ENCODE peak calls at places on chromosomes 5 and 9, in six cellular contexts. W is psoas muscle, U is WTC11, S is GM12864, I is transverse colon, L is progenitor cell of endocrine pancreas. R is an unnamed sample.
A peak's percentile ranks its signal among the peaks of the same experiment; 100 is the strongest.

GRCh38 chr5:59436364-59437158 is 457.0 kb downstream of the PDE4D start:
- DNase-seq in W (no peak), U (no peak), S (no peak), I (no peak), L (no peak), R (no peak)

GRCh38 chr5:114192108-114192507 is 169.8 kb upstream of the KCNN2 start:
- DNase-seq in W (no peak), U (no peak), S (no peak), I (no peak), L (no peak), R (no peak)

GRCh38 chr9:77927265-77927664 is 104.3 kb downstream of the GNAQ start:
- DNase-seq in W (no peak), U (no peak), S (no peak), I (no peak), L (no peak), R (no peak)

GRCh38 chr9:132525308-132525707 is 57.1 kb upstream of the BARHL1 start:
- DNase-seq in W (no peak), U (no peak), S (no peak), I (no peak), L (no peak), R (no peak)

GRCh38 chr5:142095035-142095434 is 13.5 kb upstream of the NDFIP1 start:
- DNase-seq in W (no peak), U (no peak), S (no peak), I (no peak), L (no peak), R (no peak)

GRCh38 chr9:20479419-20480155 is 142.7 kb downstream of the MLLT3 start:
- DNase-seq in W (no peak), U (no peak), S (peak; percentile 50), I (no peak), L (no peak), R (no peak)

GRCh38 chr5:56816546-56817081 is 1.3 kb downstream of the MAP3K1 start:
- DNase-seq in W (peak; percentile 57), U (peak; percentile 59), S (no peak), I (peak; percentile 75), L (peak; percentile 35), R (no peak)

GRCh38 chr5:139863361-139863760 is 67.8 kb downstream of the PSD2 start:
- DNase-seq in W (peak; percentile 73), U (no peak), S (no peak), I (peak; percentile 24), L (no peak), R (no peak)

GRCh38 chr9:64773491-64773931 is 511.5 kb downstream of the FOXD4L5 start:
- DNase-seq in W (no peak), U (no peak), S (no peak), I (peak; percentile 8), L (peak; percentile 7), R (no peak)

DNA sequence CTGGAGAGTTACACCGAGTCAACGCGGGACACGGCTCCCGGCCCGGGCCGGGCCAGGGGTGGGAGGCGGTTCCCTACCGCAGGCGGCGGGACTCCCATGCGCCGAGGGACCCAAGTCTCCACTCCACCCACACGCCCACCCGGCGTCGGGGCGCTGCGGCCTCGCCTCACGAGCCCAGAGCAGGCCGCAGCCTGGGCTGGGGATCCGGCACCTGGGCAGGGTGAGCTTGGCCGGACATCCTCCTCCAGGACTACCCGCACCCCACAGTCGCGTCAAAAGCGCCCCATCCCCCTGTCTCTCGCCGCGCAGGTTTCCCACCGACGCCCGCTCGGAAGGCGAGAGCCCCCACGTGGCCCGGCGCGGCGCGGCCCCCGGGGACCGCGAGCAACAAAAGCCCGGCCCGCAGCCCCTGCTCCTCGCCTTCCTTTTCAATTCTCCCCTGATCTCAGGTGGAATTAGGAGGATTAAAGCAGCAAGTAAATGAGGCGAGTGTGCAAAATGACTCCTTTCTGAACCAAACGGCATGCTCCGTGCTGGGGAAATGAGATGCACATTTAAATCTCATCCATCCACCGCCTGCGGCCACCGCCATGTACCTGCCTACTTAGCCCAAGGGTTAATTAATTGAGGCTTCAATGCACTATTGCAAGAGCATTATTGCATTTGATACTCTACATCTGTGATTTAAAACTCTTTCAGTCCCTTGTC is 196.6 kb upstream of the TBCA start:
- DNase-seq in W (no peak), U (no peak), S (no peak), I (no peak), L (peak; percentile 22), R (no peak)
- TF ChIP-seq CTCF in W (no peak), U (no peak), S (peak; percentile 55), I (no peak), L (peak; percentile 36), R (no peak)

GRCh38 chr9:37984672-37985611 is 81.0 kb upstream of the SLC25A51 start:
- DNase-seq in W (peak; percentile 33), U (no peak), S (no peak), I (peak; percentile 67), L (no peak), R (no peak)
- TF ChIP-seq CTCF in W (no peak), U (no peak), S (no peak), I (no peak), L (no peak), R (no peak)

DNA sequence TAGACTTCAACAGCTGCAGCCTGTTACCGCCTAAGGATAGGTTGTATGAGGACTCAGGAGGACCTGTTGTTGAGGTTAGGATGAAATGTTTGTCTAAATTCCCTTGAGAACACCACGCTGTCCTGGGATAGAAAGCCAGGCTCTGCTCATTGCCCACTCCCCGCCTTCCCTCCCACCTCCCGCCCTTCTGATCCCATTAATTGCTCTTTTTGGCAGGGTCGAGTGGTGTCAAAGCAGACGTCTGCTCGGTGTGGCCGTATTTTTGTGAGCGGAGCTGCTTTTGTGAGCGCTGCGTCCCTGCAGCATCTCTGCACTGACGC is 62.3 kb downstream of the SPATA31C2 start:
- DNase-seq in W (no peak), U (no peak), S (no peak), I (no peak), L (no peak), R (no peak)
- TF ChIP-seq CTCF in W (no peak), U (no peak), S (no peak), I (no peak), L (no peak), R (no peak)

DNA sequence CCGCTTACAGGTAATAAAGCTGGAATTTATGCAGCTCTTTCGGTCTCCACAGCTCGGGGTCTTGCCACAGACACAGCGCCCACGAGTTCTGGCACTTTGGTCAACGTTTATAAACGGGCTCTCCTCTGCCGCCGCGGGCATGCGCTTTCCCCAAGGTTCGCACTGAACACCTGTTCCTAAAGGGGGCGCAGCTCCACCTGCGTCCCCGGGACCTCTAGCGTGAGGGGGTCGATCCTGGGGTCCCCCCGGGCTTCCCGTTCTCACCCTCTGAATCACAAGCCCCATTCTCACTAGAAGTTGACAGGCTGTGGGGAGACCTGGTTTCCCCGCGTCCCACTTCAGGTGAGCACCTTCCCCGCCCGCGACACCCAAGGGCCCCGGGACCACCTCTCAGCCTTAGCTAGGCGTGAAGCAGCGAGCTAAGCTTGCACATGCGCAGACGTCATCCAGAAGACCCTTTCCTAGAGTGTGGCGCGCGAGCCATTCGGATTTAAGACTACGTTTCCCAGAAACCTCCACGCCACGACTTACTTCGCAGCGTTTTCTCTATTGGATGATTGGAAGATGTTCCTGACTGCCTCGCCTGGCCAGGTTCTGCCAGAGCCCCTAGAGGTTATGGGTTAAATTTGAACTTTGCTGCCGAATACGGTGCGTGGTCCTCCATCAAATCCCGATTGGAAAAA is 21.3 kb upstream of the ZNF782 start:
- DNase-seq in W (peak; percentile 32), U (peak; percentile 94), S (peak; percentile 74), I (peak; percentile 74), L (peak; percentile 77), R (peak; percentile 77)
- TF ChIP-seq CTCF in W (peak; percentile 9), U (peak; percentile 66), S (peak; percentile 37), I (no peak), L (peak; percentile 69), R (peak; percentile 17)

DNA sequence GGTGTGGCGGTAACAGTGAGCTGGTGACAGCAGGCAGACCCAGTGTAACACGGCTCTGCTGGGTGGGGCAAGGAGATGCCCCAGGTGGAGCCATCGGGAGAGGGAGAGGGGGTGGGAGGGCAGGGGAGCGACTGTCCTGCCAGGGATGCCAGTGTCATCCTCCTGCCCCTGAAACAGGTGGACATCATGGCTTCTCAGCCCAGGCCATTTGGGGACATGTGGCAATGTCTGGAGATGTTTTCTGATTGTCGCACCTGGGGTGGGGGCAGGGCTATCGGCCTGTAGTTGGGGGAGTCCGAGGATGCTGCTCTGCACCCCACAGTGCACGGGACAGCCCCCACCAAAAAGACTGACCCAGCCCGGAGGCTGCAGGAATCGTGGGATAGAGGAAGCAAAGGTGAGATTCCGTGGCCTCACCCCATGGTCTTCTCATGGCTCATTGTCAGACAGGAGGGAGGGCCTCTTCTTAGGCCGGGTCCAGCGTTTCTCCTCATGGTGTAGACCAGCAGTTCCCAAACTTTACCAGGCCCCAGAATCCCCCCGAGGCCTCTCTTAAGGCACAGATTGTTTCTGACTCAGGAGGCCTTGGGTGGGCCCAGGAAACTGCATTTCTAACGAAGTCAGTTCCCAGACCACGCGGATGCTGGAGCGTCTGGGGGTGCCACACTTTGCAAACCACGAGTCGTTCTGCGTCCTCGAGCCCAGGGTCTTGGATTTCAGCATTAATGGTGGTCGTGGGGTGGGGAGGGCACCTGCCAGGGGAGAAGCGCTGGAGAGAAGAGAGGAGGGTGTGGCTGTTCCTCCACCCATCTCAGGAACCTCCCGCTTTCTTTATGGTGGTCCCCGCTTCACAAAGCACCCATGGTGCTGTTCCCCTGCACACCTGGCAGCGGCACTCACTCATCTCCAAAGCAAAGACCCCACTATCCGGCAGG is 11.0 kb downstream of the COL5A1 start:
- DNase-seq in W (peak; percentile 9), U (no peak), S (no peak), I (no peak), L (no peak), R (no peak)
- TF ChIP-seq CTCF in W (no peak), U (no peak), S (no peak), I (no peak), L (no peak), R (no peak)

GRCh38 chr5:178293400-178293799 is 60.8 kb upstream of the PHYKPL start:
- DNase-seq in W (peak; percentile 1), U (no peak), S (no peak), I (no peak), L (no peak), R (no peak)
- TF ChIP-seq CTCF in W (no peak), U (no peak), S (no peak), I (no peak), L (no peak), R (no peak)

GRCh38 chr5:7814816-7815215 is 36.1 kb downstream of the CFAP90 start:
- DNase-seq in W (no peak), U (no peak), S (no peak), I (no peak), L (no peak), R (no peak)

GRCh38 chr5:7815757-7816534 is 35.0 kb downstream of the CFAP90 start:
- DNase-seq in W (peak; percentile 86), U (peak; percentile 95), S (no peak), I (peak; percentile 74), L (peak; percentile 84), R (no peak)

GRCh38 chr5:7813576-7813975 is 37.4 kb downstream of the CFAP90 start:
- DNase-seq in W (no peak), U (no peak), S (no peak), I (no peak), L (no peak), R (no peak)

GRCh38 chr5:7813007-7813406 is 37.9 kb downstream of the CFAP90 start:
- DNase-seq in W (no peak), U (no peak), S (no peak), I (no peak), L (no peak), R (no peak)

GRCh38 chr5:7816535-7816901 is 34.4 kb downstream of the CFAP90 start:
- DNase-seq in W (no peak), U (no peak), S (no peak), I (no peak), L (no peak), R (no peak)
- TF ChIP-seq CTCF in W (no peak), U (no peak), S (no peak), I (no peak), L (no peak), R (no peak)

R was measured in D721Med.